ENCODE peak calls at places on chromosomes 5 and 9, in four cellular contexts. V is breast epithelium, E is body of pancreas, G is bronchial epithelial cell. N is an unnamed sample.

GRCh38 chr5:140607031-140607430 is 25.9 kb downstream of the CD14 start:
- DNase-seq in V (no peak), E (no peak), G (peak; percentile 83), N (no peak)

GRCh38 chr5:1536298-1537165 is 12.8 kb upstream of the LPCAT1 start:
- DNase-seq in V (peak; percentile 38), E (no peak), G (no peak), N (peak; percentile 46)

GRCh38 chr5:154487541-154487940 is 9.5 kb upstream of the HAND1 start:
- DNase-seq in V (no peak), E (no peak), G (no peak), N (no peak)

GRCh38 chr5:144032375-144032774 is 138.1 kb downstream of the YIPF5 start:
- DNase-seq in V (no peak), E (no peak), G (no peak), N (no peak)

GRCh38 chr5:178281321-178281720 is 48.7 kb upstream of the PHYKPL start:
- DNase-seq in V (no peak), E (no peak), G (no peak), N (no peak)

GRCh38 chr9:27565669-27566068 is 7.6 kb downstream of the C9orf72 start:
- DNase-seq in V (no peak), E (no peak), G (no peak), N (no peak)

GRCh38 chr5:145925353-145925752 is 11.0 kb upstream of the SH3RF2 start:
- DNase-seq in V (no peak), E (no peak), G (peak; percentile 92), N (no peak)

GRCh38 chr5:635321-636055 is 23.3 kb downstream of the CEP72 start:
- DNase-seq in V (no peak), E (no peak), G (no peak), N (no peak)

GRCh38 chr5:167688331-167688730 is 603.1 kb upstream of the WWC1 start:
- DNase-seq in V (no peak), E (no peak), G (no peak), N (no peak)

GRCh38 chr9:93959739-93960154 is 4.6 kb upstream of the BARX1 start:
- DNase-seq in V (no peak), E (no peak), G (no peak), N (no peak)

GRCh38 chr9:109728696-109729300 is 51.2 kb upstream of the PALM2AKAP2 start:
- DNase-seq in V (no peak), E (no peak), G (no peak), N (no peak)

GRCh38 chr5:93874080-93874479 is 132.7 kb upstream of the POU5F2 start:
- DNase-seq in V (no peak), E (no peak), G (peak; percentile 65), N (no peak)

GRCh38 chr9:117170567-117170966 is 244.3 kb downstream of the ASTN2 start:
- DNase-seq in V (no peak), E (no peak), G (no peak), N (no peak)

GRCh38 chr5:148912714-148913398 is 86.4 kb downstream of the ADRB2 start:
- DNase-seq in V (no peak), E (no peak), G (peak; percentile 100), N (no peak)

GRCh38 chr9:12631866-12632265 is 61.3 kb upstream of the TYRP1 start:
- DNase-seq in V (no peak), E (no peak), G (no peak), N (no peak)

GRCh38 chr9:13110766-13111400 is 168.6 kb downstream of the MPDZ start:
- DNase-seq in V (no peak), E (peak; percentile 29), G (no peak), N (no peak)

GRCh38 chr9:124779368-124780059 is 2.6 kb downstream of the OLFML2A start:
- DNase-seq in V (peak; percentile 47), E (no peak), G (peak; percentile 93), N (peak; percentile 45)

GRCh38 chr5:142322403-142322746 is 2.4 kb downstream of the SPRY4 start:
- DNase-seq in V (no peak), E (no peak), G (no peak), N (no peak)
- H3K4me3 ChIP-seq in V (peak overlapping the region; percentile 93), E (no peak overlapping the region), G (no peak overlapping the region), N (peak overlapping the region; percentile 72)

DNA sequence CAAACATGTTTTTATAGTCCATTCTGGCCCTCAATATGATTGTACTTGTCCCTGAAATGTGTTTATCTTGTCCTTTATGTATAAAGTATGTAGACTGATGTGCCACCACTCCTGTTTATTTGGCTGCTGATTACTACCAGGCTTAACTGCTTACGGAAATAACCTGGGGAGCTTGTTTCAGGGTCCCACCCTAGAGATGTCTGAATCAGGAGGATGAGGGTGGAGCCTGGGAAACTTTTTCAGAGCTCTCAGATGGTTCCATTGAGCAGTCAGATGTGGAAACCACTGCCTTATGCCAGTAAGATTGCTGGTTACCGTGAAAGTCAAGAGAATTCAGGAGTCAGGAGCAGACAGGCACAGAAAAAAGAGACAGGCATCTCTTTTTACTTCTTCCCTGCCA is 19.2 kb downstream of the SLC23A1 start:
- DNase-seq in V (no peak), E (no peak), G (no peak), N (no peak)
- H3K36me3 ChIP-seq in V (peaks cover 3% of the 10 kb centered on the region), E (peaks cover 4% of the 10 kb centered on the region), G (peaks cover 13% of the 10 kb centered on the region), N (no peaks in the 10 kb centered on the region)

DNA sequence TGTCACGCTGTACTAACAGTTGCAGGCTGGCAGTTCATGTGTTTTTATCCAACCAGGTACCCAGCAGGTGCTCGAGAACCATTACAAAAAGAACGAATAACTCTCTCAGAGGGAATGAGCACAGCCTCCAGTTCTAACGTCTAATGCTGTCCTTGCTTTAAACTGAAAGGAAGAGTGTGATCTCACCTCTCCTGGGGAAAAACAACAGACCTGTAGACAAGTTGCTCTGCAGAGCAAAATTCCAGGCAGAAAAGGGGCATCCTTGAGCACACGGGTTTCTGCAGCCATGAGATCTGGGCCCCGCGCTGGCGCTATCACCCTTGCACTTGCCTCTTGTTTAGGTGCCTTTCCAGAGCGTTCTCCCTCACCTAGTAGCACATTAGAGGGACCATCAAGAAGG is 92.5 kb upstream of the DNAH5 start:
- DNase-seq in V (no peak), E (no peak), G (peak; percentile 41), N (no peak)
- H3K4me3 ChIP-seq in V (no peak overlapping the region), E (no peak overlapping the region), G (no peak overlapping the region), N (no peak overlapping the region)

GRCh38 chr9:2780846-2781245 is 63.0 kb downstream of the PUM3 start:
- DNase-seq in V (no peak), E (no peak), G (peak; percentile 13), N (no peak)

GRCh38 chr9:2777454-2777853 is 60.1 kb downstream of the KCNV2 start:
- DNase-seq in V (no peak), E (no peak), G (no peak), N (no peak)

GRCh38 chr9:2781336-2781735 is 62.6 kb downstream of the PUM3 start:
- DNase-seq in V (no peak), E (no peak), G (no peak), N (no peak)

GRCh38 chr9:2778816-2779215 is 61.5 kb downstream of the KCNV2 start:
- DNase-seq in V (no peak), E (no peak), G (no peak), N (no peak)

DNA sequence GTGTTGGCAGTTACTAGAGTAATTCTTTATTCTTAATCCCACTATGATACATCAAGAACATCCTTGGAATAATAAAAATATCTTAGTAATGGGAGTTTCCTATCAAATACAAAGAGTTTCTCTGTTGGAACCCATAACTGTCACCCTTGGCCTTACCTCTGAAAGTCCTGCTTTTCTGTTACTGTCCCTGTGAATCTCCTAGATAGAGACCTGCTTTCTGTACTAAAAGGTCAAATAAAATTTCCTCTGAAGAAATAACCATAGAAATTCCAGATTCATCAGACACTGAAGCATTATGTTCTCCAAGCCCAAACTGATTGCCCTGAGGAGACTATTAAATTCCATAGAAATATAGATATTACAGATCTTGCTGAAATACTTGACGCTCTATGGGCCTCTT is 63.0 kb downstream of the KCNV2 start:
- DNase-seq in V (no peak), E (no peak), G (no peak), N (no peak)
- H3K36me3 ChIP-seq in V (peaks cover 6% of the 10 kb centered on the region), E (peaks cover 4% of the 10 kb centered on the region), G (peaks cover 5% of the 10 kb centered on the region), N (no peaks in the 10 kb centered on the region)

GRCh38 chr9:133355881-133356357 is 368 bp downstream of the SURF1 start:
- DNase-seq in V (no peak), E (no peak), G (no peak), N (peak; percentile 62)

GRCh38 chr9:133356391-133357091 is at the start of the genes SURF1 and SURF2:
- DNase-seq in V (peak; percentile 88), E (peak; percentile 90), G (peak; percentile 55), N (peak; percentile 96)

GRCh38 chr9:133353548-133353947 is 2.7 kb downstream of the SURF1 start:
- DNase-seq in V (no peak), E (no peak), G (no peak), N (no peak)

GRCh38 chr9:133352635-133353340 is 3.5 kb downstream of the SURF1 start:
- DNase-seq in V (no peak), E (no peak), G (no peak), N (no peak)

GRCh38 chr9:133354766-133355165 is 1.5 kb downstream of the SURF1 start:
- DNase-seq in V (no peak), E (no peak), G (no peak), N (no peak)
- H3K4me3 ChIP-seq in V (peak overlapping the region; percentile 89), E (no peak overlapping the region), G (no peak overlapping the region), N (no peak overlapping the region)

DNA sequence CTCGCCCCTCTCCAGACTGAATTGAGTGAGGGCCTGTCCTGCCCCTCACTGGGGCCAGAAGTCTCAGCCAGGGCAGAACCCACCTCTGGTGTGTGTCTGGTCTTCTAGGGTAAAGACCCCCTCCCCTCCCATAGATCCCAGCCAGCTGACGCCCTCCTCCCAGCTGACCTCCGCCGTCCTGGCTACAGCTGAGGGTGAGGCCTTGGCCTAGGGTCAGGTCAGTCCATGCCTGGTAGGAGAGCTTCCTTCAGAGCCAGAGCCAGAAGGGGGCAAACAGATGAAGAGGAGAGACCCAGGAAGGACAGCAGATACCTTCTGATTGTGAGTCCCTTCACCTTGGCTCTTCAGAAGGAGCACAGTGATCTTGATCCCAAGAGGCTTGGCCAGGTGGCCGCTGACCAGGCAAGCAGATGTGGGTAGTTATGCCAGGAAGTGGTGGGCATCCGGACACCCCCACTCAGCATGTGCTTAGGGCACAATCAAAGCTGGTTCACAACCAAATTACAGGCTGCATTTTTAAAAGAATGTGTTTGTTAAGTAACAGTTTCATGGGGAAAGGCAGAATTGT is 29.8 kb downstream of the JADE2 start:
- DNase-seq in V (no peak), E (no peak), G (no peak), N (no peak)
- H3K36me3 ChIP-seq in V (peaks cover 4% of the 10 kb centered on the region), E (peaks cover 5% of the 10 kb centered on the region), G (peaks cover 17% of the 10 kb centered on the region), N (no peaks in the 10 kb centered on the region)

DNA sequence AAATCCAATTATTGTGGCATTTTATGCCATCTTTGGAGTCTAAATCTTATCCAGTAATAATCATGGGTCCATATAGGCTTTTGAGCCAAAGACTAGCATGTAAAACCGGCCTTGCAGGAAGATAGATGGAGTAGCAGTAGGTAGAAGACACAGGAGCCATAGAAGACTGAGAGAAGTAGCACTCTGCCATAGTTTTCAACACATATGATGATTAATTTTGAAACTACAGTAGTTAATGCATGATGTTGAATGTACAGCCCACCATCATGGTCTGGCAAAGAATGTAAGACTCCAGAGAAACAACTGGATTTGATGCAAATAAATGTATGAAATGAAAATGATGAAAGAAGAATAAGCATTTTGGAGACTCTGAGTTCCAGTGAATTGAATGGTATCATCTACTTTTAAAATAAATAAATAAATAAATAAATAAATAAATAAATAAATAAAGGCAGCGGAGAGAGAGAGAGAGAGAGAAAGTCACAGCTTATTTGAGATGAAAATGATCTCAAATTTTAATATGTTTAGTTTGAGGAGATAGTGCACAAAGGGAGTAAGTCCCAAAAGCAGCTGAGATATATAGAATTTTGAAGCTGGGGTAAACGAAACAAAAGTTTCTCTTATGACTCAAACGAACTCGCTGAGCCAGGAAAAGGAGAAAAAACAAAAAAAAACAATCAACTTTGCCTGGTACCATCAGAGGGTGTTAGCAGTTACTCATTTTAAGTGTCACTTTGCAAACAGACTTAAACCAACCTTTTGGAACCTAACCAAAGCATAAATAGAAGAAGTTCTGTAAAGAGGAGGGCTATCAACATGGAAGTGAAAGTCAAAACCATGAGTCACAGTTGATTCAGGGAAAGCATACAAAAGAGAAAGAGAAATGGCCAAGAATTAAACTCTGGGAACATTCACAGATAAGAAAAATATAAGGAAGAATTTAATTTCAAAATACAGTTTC is 388.7 kb downstream of the CETN3 start:
- DNase-seq in V (no peak), E (no peak), G (peak; percentile 99), N (no peak)
- H3K4me3 ChIP-seq in V (peak overlapping the region; percentile 26), E (no peak overlapping the region), G (peak overlapping the region; percentile 14), N (no peak overlapping the region)